ENCODE peak calls at places on chromosomes 2 and 18, in seven cellular contexts. Z is glutamatergic neuron; S is RWPE2; D is NCI-H1694; X is CD8-positive, alpha-beta T cell; V is stimulated activated naive B cell treated with anti-CD40 and anti-IgM and Interleukin-4, amounts not matched to agents 10 μg/mL and 1 μg/mL and 100 μg/mL, for 72 hours; P is H54. O is an unnamed sample.

GRCh38 chr2:138979131-138979530 is 198.9 kb upstream of the NXPH2 start:
- DNase-seq in Z (no peak), S (no peak), P (no peak), X (no peak), D (no peak), V (no peak), O (no peak)

GRCh38 chr2:120456867-120457266 is 110.9 kb downstream of the INHBB start:
- DNase-seq in X (no peak), Z (no peak), V (no peak), P (no peak), S (no peak), D (no peak), O (no peak)

GRCh38 chr18:58202406-58202730 is 158.3 kb downstream of the NEDD4L start:
- DNase-seq in D (no peak), Z (no peak), P (no peak), X (no peak), V (no peak), S (peak), O (no peak)

GRCh38 chr18:63131106-63131943 is 188.2 kb downstream of the BCL2 start:
- DNase-seq in D (peak), Z (no peak), X (peak), P (peak), S (no peak), V (no peak), O (peak)

GRCh38 chr18:54280206-54280550 is 10.9 kb downstream of the POLI start:
- DNase-seq in Z (no peak), V (no peak), P (no peak), X (no peak), D (no peak), S (no peak), O (no peak)

GRCh38 chr2:96111823-96112500 is 4.4 kb downstream of the ADRA2B start:
- DNase-seq in Z (no peak), D (no peak), V (no peak), S (peak), X (no peak), P (no peak), O (no peak)

GRCh38 chr18:32441536-32441935 is 29.1 kb downstream of the GAREM1 start:
- DNase-seq in D (no peak), S (no peak), P (no peak), Z (no peak), V (no peak), X (no peak), O (no peak)

GRCh38 chr2:173983414-173983871 is 18.3 kb upstream of the SP3 start:
- DNase-seq in V (no peak), Z (no peak), S (no peak), D (peak), P (no peak), X (no peak), O (no peak)

GRCh38 chr18:45910405-45911023 is 56.6 kb downstream of the EPG5 start:
- DNase-seq in V (peak), Z (peak), X (peak), P (peak), D (peak), S (no peak), O (peak)

GRCh38 chr18:29892960-29893558 is 1149.5 kb downstream of the DSC3 start:
- DNase-seq in X (no peak), P (no peak), S (no peak), V (no peak), D (no peak), Z (no peak), O (no peak)

GRCh38 chr2:33069894-33070651 is 123.3 kb downstream of the LTBP1 start:
- DNase-seq in Z (no peak), P (peak), V (no peak), X (no peak), D (no peak), S (peak), O (no peak)

GRCh38 chr2:67660015-67660602 is 263.0 kb downstream of the ETAA1 start:
- DNase-seq in V (no peak), P (no peak), Z (no peak), X (no peak), S (no peak), D (no peak), O (no peak)

GRCh38 chr2:128269358-128270305 is 49.0 kb downstream of the HS6ST1 start:
- DNase-seq in Z (no peak), S (peak), V (no peak), D (no peak), P (no peak), X (no peak), O (no peak)

GRCh38 chr2:132669854-132670103 is 226 bp downstream of the LYPD1 start:
- DNase-seq in D (no peak), V (no peak), Z (peak), P (peak), S (no peak), X (no peak), O (no peak)

GRCh38 chr18:46536215-46536874 is 120.7 kb downstream of the LOXHD1 start:
- DNase-seq in Z (no peak), P (peak), D (no peak), V (no peak), S (no peak), X (no peak), O (no peak)

GRCh38 chr2:241595600-241596140 is 37.1 kb downstream of the BOK start:
- DNase-seq in P (no peak), S (no peak), D (peak), Z (no peak), V (no peak), X (no peak), O (no peak)

GRCh38 chr2:216082388-216082733 is 642 bp downstream of the TMEM169 start:
- DNase-seq in Z (no peak), X (no peak), D (no peak), S (no peak), V (no peak), P (no peak), O (no peak)

GRCh38 chr2:107804608-107805498 is 21.8 kb upstream of the RGPD4 start:
- DNase-seq in S (no peak), D (no peak), V (no peak), X (no peak), P (no peak), Z (no peak), O (no peak)

GRCh38 chr2:12504443-12504842 is 212.3 kb upstream of the TRIB2 start:
- DNase-seq in D (no peak), Z (no peak), X (no peak), P (no peak), S (no peak), V (peak), O (no peak)

GRCh38 chr2:53407363-53408080 is 360.1 kb upstream of the CHAC2 start:
- DNase-seq in S (no peak), X (no peak), D (no peak), V (no peak), Z (no peak), P (no peak), O (no peak)

GRCh38 chr18:71831039-71831438 is 713.1 kb downstream of the CBLN2 start:
- DNase-seq in P (no peak), S (no peak), X (no peak), D (no peak), V (no peak), Z (no peak), O (no peak)